ENCODE peak calls at places on chromosomes 5 and 9, in seven cellular contexts. N is GM23338; B is mucosa of descending colon; L is esophagus squamous epithelium; W is CD4-positive, alpha-beta memory T cell; J is adrenal gland; M is right lobe of liver. S is an unnamed sample.

GRCh38 chr5:178399723-178400115 is 167.1 kb upstream of the PHYKPL start:
- DNase-seq in L (no peak), M (no peak), N (no peak), B (no peak), W (no peak), J (no peak), S (no peak)

GRCh38 chr9:136750526-136750925 is 2.2 kb upstream of the LCN6 start:
- DNase-seq in M (no peak), W (no peak), L (no peak), B (no peak), N (no peak), J (no peak), S (no peak)

GRCh38 chr9:93814561-93814960 is 140.6 kb downstream of the BARX1 start:
- DNase-seq in L (no peak), J (no peak), M (no peak), N (peak; percentile 36), W (no peak), B (peak; percentile 25), S (no peak)

GRCh38 chr5:110248921-110249320 is 477.6 kb downstream of the TMEM232 start:
- DNase-seq in J (no peak), N (no peak), M (no peak), B (no peak), W (no peak), L (no peak), S (no peak)

GRCh38 chr5:173884402-173885053 is 3.6 kb upstream of the CPEB4 start:
- DNase-seq in L (no peak), B (peak; percentile 72), N (no peak), W (peak; percentile 65), M (no peak), J (no peak), S (peak; percentile 78)

GRCh38 chr9:34328500-34328982 is 527 bp downstream of the KIF24 start:
- DNase-seq in B (no peak), N (peak; percentile 44), J (no peak), M (no peak), W (no peak), L (no peak), S (peak; percentile 56)

GRCh38 chr5:160935776-160936175 is 83.8 kb upstream of the ATP10B start:
- DNase-seq in W (no peak), B (no peak), N (no peak), M (no peak), J (no peak), L (no peak), S (no peak)

GRCh38 chr5:177416334-177416733 is 7.0 kb upstream of the F12 start:
- DNase-seq in L (no peak), B (no peak), N (no peak), W (no peak), M (no peak), J (no peak), S (no peak)

GRCh38 chr5:1833264-1834021 is 32.2 kb downstream of the NDUFS6 start:
- DNase-seq in W (no peak), M (no peak), B (no peak), N (no peak), L (no peak), J (no peak), S (no peak)

GRCh38 chr9:134536101-134536900 is 105.3 kb upstream of the COL5A1 start:
- DNase-seq in M (no peak), J (no peak), L (no peak), N (no peak), W (no peak), B (no peak), S (no peak)

GRCh38 chr9:75993434-75993833 is 103.0 kb downstream of the PCSK5 start:
- DNase-seq in W (no peak), L (no peak), J (no peak), N (no peak), M (no peak), B (no peak), S (no peak)

GRCh38 chr5:121380066-121380465 is 471.6 kb upstream of the FTMT start:
- DNase-seq in W (no peak), B (no peak), M (no peak), J (no peak), N (no peak), L (no peak), S (no peak)

DNA sequence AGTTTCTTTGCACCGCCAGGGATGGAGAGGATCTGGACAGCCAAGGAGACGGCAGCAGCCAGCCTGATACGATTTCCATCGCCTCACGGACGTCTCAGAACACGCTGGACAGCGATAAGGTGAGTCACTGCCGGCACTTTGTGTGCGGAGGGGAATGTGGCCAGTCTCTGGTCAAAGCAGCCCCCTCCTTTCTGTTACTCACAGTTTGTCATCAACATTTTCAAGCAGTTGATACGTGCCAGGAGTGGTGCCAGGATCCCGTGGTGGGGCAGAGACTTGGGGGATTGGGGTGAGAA is 175.1 kb upstream of the OTULINL start:
- DNase-seq in B (no peak), W (no peak), M (no peak), J (no peak), L (no peak), N (no peak), S (no peak)
- H3K4me1 ChIP-seq in B (no peaks in the 10 kb centered on the region), W (no peaks in the 10 kb centered on the region), M (no peaks in the 10 kb centered on the region), J (peaks cover 24% of the 10 kb centered on the region), L (no peaks in the 10 kb centered on the region), N (no peaks in the 10 kb centered on the region), S (no peaks in the 10 kb centered on the region)

DNA sequence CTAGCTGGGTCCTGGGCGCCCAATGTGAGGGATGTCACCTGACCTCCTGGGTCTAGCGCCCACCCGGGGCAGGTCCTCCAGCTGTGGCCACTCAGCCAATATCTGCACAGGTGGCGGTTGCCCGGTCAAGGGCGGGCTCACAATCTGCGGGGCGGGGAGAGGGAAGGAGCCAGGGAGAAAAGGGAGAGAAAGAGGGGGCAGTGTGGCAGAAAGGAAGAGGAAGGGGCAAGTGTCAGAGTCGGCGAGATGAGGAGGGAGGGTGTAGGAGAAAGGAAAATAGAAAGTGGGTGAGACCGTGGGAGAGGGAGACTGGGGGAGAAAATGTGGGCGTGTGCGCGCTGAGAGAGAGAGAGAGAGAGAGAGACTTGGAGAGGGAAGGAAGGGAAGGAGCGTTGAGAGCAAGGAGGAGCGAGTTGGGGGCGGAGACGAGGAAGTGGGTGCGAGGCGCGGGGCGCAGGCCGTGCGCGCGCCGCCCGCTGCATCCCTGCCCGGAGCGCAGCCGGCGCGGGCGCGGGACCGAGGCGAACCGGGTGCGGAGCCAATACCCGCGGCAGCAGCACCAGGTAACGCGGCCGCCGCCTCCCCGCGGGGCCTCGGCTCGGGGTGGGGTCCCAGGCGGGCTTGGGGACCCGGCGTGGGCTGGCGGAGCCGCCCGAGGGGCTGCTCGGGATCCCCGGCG is at the start of gene HRH2:
- DNase-seq in N (peak; percentile 78), J (no peak), L (no peak), W (peak; percentile 34), M (no peak), B (peak; percentile 69), S (no peak)
- H3K4me3 ChIP-seq in N (peak within 1 kb of the TSS; percentile 94), J (no peak within 1 kb of the TSS), L (peak within 1 kb of the TSS; percentile 53), W (peak within 1 kb of the TSS; percentile 73), M (peak within 1 kb of the TSS; percentile 2), B (no peak within 1 kb of the TSS), S (peak within 1 kb of the TSS; percentile 28)

DNA sequence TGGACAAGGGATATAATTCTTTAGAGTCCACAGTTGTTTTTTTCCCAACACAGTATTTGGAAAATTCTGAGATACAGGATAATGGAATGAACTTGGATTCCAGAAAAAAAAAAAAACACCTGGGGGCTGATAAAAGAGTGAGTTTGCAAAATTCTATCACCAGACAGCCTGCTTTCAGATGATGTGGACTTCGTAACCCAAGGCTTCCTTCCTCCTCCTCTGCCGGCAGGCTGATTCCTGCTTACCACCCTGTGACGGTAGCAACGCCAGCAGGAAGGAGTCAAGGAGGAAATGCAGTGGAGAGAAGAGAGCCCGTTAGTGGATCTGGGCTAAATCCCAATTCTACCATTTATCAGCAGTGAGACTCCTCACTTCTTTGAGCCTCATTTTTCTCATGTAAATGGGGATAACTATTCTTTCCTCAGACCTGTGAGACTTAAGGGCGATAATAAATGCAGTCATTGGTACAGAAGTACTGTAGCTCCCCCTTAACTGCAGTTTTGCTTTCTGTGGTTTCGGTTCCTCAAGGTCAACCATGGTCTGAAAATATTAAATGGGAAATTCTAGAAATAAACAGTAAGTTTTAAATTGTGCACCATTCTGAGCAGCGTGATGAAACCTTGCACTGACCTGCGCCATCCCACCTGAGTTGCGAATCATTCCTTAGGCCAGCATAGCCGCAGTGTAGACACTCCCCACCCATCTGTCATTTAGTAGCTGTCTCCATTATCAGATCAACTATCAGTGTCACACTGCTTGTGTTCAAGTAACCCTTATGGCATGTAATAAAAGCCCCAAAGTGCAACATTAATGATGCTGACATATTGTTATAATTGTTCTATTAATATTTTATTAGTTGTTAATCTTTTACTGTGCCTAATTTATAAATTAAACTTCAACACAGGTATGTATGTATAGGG is 71.4 kb downstream of the DCP2 start:
- DNase-seq in B (no peak), J (no peak), M (peak; percentile 42), L (no peak), W (no peak), N (no peak), S (no peak)
- H3K4me1 ChIP-seq in B (no peaks in the 10 kb centered on the region), J (no peaks in the 10 kb centered on the region), M (no peaks in the 10 kb centered on the region), L (peaks cover 28% of the 10 kb centered on the region), W (peaks cover 16% of the 10 kb centered on the region), N (no peaks in the 10 kb centered on the region), S (no peaks in the 10 kb centered on the region)

DNA sequence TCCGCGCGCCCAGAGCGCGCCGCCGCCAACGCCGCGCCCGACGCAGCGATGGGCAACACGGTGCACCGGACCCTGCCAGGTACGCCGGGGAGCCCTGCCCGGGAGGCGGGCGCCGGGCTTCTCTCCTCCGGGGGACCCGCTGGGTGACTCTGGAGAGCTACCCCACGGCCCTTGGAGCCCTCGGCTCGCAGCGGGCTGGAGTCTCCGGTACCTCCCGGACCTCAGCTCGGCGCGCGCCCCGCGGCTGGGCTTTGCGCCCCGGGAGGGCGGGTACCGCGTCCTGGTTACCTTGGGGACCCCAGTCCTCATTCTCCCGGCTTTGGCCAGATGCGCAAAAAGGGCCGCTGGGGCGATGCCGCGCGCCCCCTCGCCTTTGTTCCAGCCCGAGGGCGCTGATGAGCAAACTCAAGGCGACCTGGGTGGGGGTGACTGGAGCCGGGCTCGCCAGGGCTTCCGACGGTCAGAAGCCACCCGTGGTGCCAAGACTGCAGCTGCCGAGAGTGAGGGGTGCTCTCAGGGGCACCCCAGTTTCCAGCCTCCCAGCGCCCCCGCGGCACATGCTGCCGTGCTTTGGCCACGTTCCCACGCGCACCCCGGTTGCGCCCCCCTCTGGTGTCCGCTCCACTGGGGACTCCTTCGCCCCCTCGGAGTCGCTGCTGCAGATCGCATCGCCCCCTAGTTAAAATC is 439 bp downstream of the NEURL1B start:
- DNase-seq in J (no peak), W (no peak), M (no peak), B (no peak), N (peak; percentile 70), L (no peak), S (no peak)
- H3K4me3 ChIP-seq in J (peak overlapping the region; percentile 13), W (no peak overlapping the region), M (peak overlapping the region; percentile 59), B (peak overlapping the region; percentile 80), N (peak overlapping the region; percentile 86), L (peak overlapping the region; percentile 94), S (peak overlapping the region; percentile 88)

GRCh38 chr5:123813251-123813650 is 301.3 kb downstream of the CSNK1G3 start:
- DNase-seq in N (no peak), B (no peak), W (no peak), J (no peak), L (no peak), M (no peak), S (no peak)
- H3K4me1 ChIP-seq in N (peaks cover 68% of the 10 kb centered on the region), B (peaks cover 10% of the 10 kb centered on the region), W (no peaks in the 10 kb centered on the region), J (no peaks in the 10 kb centered on the region), L (peaks cover 34% of the 10 kb centered on the region), M (peaks cover 4% of the 10 kb centered on the region), S (no peaks in the 10 kb centered on the region)

S was measured in colonic mucosa.